ENCODE peak calls at places on chromosomes 16 and 17, in four cellular contexts. One of them, this sample, is unnamed.

GRCh38 chr16:4323845-4324478 is 8.1 kb downstream of the GLIS2 start:
- DNase-seq in fibroblast of pulmonary artery: peak; percentile 65
- DNase-seq in foreskin fibroblast: peak; percentile 41
- DNase-seq in keratinocyte: no peak
- DNase-seq in this sample: peak; percentile 67

GRCh38 chr17:51684214-51684613 is 423.9 kb downstream of the UTP18 start:
- DNase-seq in fibroblast of pulmonary artery: no peak
- DNase-seq in foreskin fibroblast: no peak
- DNase-seq in keratinocyte: no peak
- DNase-seq in this sample: no peak

GRCh38 chr17:8175795-8176196 is 384 bp downstream of the TMEM107 start:
- DNase-seq in fibroblast of pulmonary artery: no peak
- DNase-seq in foreskin fibroblast: no peak
- DNase-seq in keratinocyte: no peak
- DNase-seq in this sample: no peak

GRCh38 chr16:56093055-56093454 is 98.2 kb upstream of the GNAO1 start:
- DNase-seq in fibroblast of pulmonary artery: no peak
- DNase-seq in foreskin fibroblast: no peak
- DNase-seq in keratinocyte: no peak
- DNase-seq in this sample: no peak

GRCh38 chr16:10599626-10600025 is 19.2 kb upstream of the EMP2 start:
- DNase-seq in fibroblast of pulmonary artery: no peak
- DNase-seq in foreskin fibroblast: no peak
- DNase-seq in keratinocyte: no peak
- DNase-seq in this sample: no peak

GRCh38 chr17:58710948-58711552 is 18.6 kb downstream of the RAD51C start:
- DNase-seq in fibroblast of pulmonary artery: peak; percentile 82
- DNase-seq in foreskin fibroblast: peak; percentile 41
- DNase-seq in keratinocyte: no peak
- DNase-seq in this sample: peak; percentile 84

GRCh38 chr16:3478242-3478925 is 16.9 kb downstream of the C16orf90 start:
- DNase-seq in fibroblast of pulmonary artery: no peak
- DNase-seq in foreskin fibroblast: no peak
- DNase-seq in keratinocyte: no peak
- DNase-seq in this sample: no peak

GRCh38 chr16:30903596-30903995 is 7.2 kb downstream of the CTF1 start:
- DNase-seq in fibroblast of pulmonary artery: peak; percentile 61
- DNase-seq in foreskin fibroblast: peak; percentile 41
- DNase-seq in keratinocyte: no peak
- DNase-seq in this sample: peak; percentile 14

GRCh38 chr16:1019934-1020305 is 38.4 kb downstream of the SOX8 start:
- DNase-seq in fibroblast of pulmonary artery: no peak
- DNase-seq in foreskin fibroblast: peak; percentile 23
- DNase-seq in keratinocyte: no peak
- DNase-seq in this sample: peak; percentile 31

GRCh38 chr17:58121925-58122324 is 26.3 kb upstream of the OR4D1 start:
- DNase-seq in fibroblast of pulmonary artery: peak; percentile 39
- DNase-seq in foreskin fibroblast: peak; percentile 16
- DNase-seq in keratinocyte: no peak
- DNase-seq in this sample: peak; percentile 22

GRCh38 chr17:45172541-45173286 is 11.0 kb downstream of the HEXIM2 start:
- DNase-seq in fibroblast of pulmonary artery: peak; percentile 61
- DNase-seq in foreskin fibroblast: peak; percentile 71
- DNase-seq in keratinocyte: peak; percentile 95
- DNase-seq in this sample: peak; percentile 49

GRCh38 chr16:30464078-30464477 is 8.5 kb upstream of the ITGAL start:
- DNase-seq in fibroblast of pulmonary artery: no peak
- DNase-seq in foreskin fibroblast: no peak
- DNase-seq in keratinocyte: no peak
- DNase-seq in this sample: no peak

GRCh38 chr17:36068524-36068923 is 4.5 kb downstream of the CCL18 start:
- DNase-seq in fibroblast of pulmonary artery: no peak
- DNase-seq in foreskin fibroblast: no peak
- DNase-seq in keratinocyte: no peak
- DNase-seq in this sample: no peak

GRCh38 chr16:67659675-67660563 is at the start of gene ACD:
- DNase-seq in fibroblast of pulmonary artery: peak; percentile 88
- DNase-seq in foreskin fibroblast: peak; percentile 88
- DNase-seq in keratinocyte: peak; percentile 63
- DNase-seq in this sample: peak; percentile 85

GRCh38 chr16:85503642-85504224 is 109.4 kb upstream of the GSE1 start:
- DNase-seq in fibroblast of pulmonary artery: no peak
- DNase-seq in foreskin fibroblast: no peak
- DNase-seq in keratinocyte: no peak
- DNase-seq in this sample: no peak

GRCh38 chr17:77439382-77440013 is 298.7 kb downstream of the SEC14L1 start:
- DNase-seq in fibroblast of pulmonary artery: no peak
- DNase-seq in foreskin fibroblast: peak; percentile 49
- DNase-seq in keratinocyte: no peak
- DNase-seq in this sample: no peak

GRCh38 chr16:86298166-86299131 is 211.9 kb upstream of the FOXF1 start:
- DNase-seq in fibroblast of pulmonary artery: no peak
- DNase-seq in foreskin fibroblast: peak; percentile 21
- DNase-seq in keratinocyte: no peak
- DNase-seq in this sample: peak; percentile 35

GRCh38 chr17:9833922-9834321 is 8.2 kb downstream of the GLP2R start:
- DNase-seq in fibroblast of pulmonary artery: no peak
- DNase-seq in foreskin fibroblast: no peak
- DNase-seq in keratinocyte: no peak
- DNase-seq in this sample: no peak

GRCh38 chr16:68553186-68553585 is 14.1 kb downstream of the ZFP90 start:
- DNase-seq in fibroblast of pulmonary artery: no peak
- DNase-seq in foreskin fibroblast: no peak
- DNase-seq in keratinocyte: no peak
- DNase-seq in this sample: no peak

GRCh38 chr17:80454557-80455327 is 21.7 kb downstream of the NPTX1 start:
- DNase-seq in fibroblast of pulmonary artery: peak; percentile 97
- DNase-seq in foreskin fibroblast: peak; percentile 98
- DNase-seq in keratinocyte: peak; percentile 75
- DNase-seq in this sample: peak; percentile 95

GRCh38 chr16:47732806-47733150 is 271.6 kb downstream of the PHKB start:
- DNase-seq in fibroblast of pulmonary artery: peak; percentile 83
- DNase-seq in foreskin fibroblast: peak; percentile 93
- DNase-seq in keratinocyte: peak; percentile 42
- DNase-seq in this sample: peak; percentile 91

GRCh38 chr17:49730078-49730786 is 22.5 kb upstream of the SLC35B1 start:
- DNase-seq in fibroblast of pulmonary artery: peak; percentile 93
- DNase-seq in foreskin fibroblast: peak; percentile 64
- DNase-seq in keratinocyte: no peak
- DNase-seq in this sample: peak; percentile 97

GRCh38 chr16:89171216-89172170 is at the start of gene CDH15:
- DNase-seq in fibroblast of pulmonary artery: peak; percentile 75
- DNase-seq in foreskin fibroblast: peak; percentile 84
- DNase-seq in keratinocyte: peak; percentile 82
- DNase-seq in this sample: peak; percentile 69
- H3K4me3 ChIP-seq in fibroblast of pulmonary artery: no peak within 1 kb of the TSS
- H3K4me3 ChIP-seq in foreskin fibroblast: peak within 1 kb of the TSS; percentile 20
- H3K4me3 ChIP-seq in keratinocyte: no peak within 1 kb of the TSS
- H3K4me3 ChIP-seq in this sample: peak within 1 kb of the TSS; percentile 33

DNA sequence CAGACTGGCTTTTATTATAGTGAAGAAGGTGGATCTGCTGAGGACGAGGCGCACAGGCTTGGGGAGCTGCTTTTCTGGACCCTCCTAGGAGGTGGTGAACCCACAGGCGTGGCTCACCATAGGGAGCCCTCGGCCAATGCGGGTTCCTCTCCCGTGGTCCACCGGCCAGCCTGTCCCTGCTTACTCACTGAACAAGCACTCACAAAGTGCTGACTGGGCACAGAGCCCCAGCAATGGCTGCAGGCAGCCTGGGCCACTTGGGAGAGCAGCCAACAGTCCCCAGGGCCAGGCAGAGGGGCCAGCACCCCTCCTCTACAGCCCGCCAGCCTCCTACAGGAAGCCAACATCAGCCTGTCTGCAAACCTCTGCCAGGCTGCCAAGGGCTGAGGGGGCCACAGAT is 19.1 kb upstream of the NCBP3 start:
- DNase-seq in fibroblast of pulmonary artery: peak; percentile 34
- DNase-seq in foreskin fibroblast: no peak
- DNase-seq in keratinocyte: no peak
- DNase-seq in this sample: peak; percentile 60
- TF ChIP-seq CTCF in fibroblast of pulmonary artery: no peak
- TF ChIP-seq CTCF in foreskin fibroblast: no peak
- TF ChIP-seq CTCF in keratinocyte: no peak
- TF ChIP-seq CTCF in this sample: no peak

GRCh38 chr17:72479113-72479512 is 358.3 kb downstream of the SOX9 start:
- DNase-seq in fibroblast of pulmonary artery: no peak
- DNase-seq in foreskin fibroblast: no peak
- DNase-seq in keratinocyte: no peak
- DNase-seq in this sample: no peak
- H3K4me3 ChIP-seq in fibroblast of pulmonary artery: no peak overlapping the region
- H3K4me3 ChIP-seq in foreskin fibroblast: no peak overlapping the region
- H3K4me3 ChIP-seq in keratinocyte: no peak overlapping the region
- H3K4me3 ChIP-seq in this sample: no peak overlapping the region

GRCh38 chr17:29697371-29697770 is 74.7 kb upstream of the CORO6 start:
- DNase-seq in fibroblast of pulmonary artery: no peak
- DNase-seq in foreskin fibroblast: no peak
- DNase-seq in keratinocyte: no peak
- DNase-seq in this sample: no peak
- TF ChIP-seq CTCF in fibroblast of pulmonary artery: no peak
- TF ChIP-seq CTCF in foreskin fibroblast: no peak
- TF ChIP-seq CTCF in keratinocyte: no peak
- TF ChIP-seq CTCF in this sample: no peak

DNA sequence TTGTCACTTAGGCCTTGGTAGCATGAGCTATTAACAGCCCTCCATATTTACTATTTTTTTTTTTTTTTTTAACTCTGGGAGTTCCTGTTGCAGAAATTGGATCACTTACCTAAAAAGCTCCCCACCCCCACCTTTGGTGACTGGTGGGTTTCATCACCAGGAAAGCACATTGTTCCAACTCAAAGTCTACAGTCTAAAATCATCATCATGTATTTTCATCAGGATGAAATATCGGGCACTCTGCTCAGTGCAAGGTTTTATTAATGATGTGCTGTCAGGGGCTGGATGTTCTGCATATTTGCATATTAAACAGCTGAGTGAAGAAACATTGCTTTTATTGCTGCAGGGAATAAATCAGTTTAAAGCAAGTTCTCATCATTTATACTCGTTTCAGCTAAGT is 576.9 kb downstream of the WWOX start:
- DNase-seq in fibroblast of pulmonary artery: no peak
- DNase-seq in foreskin fibroblast: no peak
- DNase-seq in keratinocyte: no peak
- DNase-seq in this sample: no peak
- H3K4me3 ChIP-seq in fibroblast of pulmonary artery: no peak overlapping the region
- H3K4me3 ChIP-seq in foreskin fibroblast: no peak overlapping the region
- H3K4me3 ChIP-seq in keratinocyte: no peak overlapping the region
- H3K4me3 ChIP-seq in this sample: no peak overlapping the region

GRCh38 chr16:70604407-70605283 is 41.7 kb upstream of the IL34 start:
- DNase-seq in fibroblast of pulmonary artery: no peak
- DNase-seq in foreskin fibroblast: no peak
- DNase-seq in keratinocyte: no peak
- DNase-seq in this sample: no peak
- TF ChIP-seq CTCF in fibroblast of pulmonary artery: no peak
- TF ChIP-seq CTCF in foreskin fibroblast: no peak
- TF ChIP-seq CTCF in keratinocyte: no peak
- TF ChIP-seq CTCF in this sample: peak; percentile 4

This sample was measured in fibroblast of the aortic adventitia.